ENCODE peak calls at places on chromosomes 1 and 21, in nine cellular contexts. W, U, C, T, V, K, I, Y and N are unnamed samples.

GRCh38 chr1:208412994-208413393 is 168.8 kb upstream of the PLXNA2 start:
- DNase-seq in C (no peak), U (no peak), T (no peak), V (no peak), W (no peak), K (no peak), Y (no peak), I (no peak), N (no peak)

GRCh38 chr1:85654066-85654782 is 54.0 kb downstream of the ZNHIT6 start:
- DNase-seq in I (no peak), Y (no peak), W (no peak), U (no peak), C (peak), T (no peak), K (no peak), V (no peak), N (no peak)

GRCh38 chr1:92408825-92409224 is 77.9 kb downstream of the GFI1 start:
- DNase-seq in T (no peak), Y (no peak), K (no peak), U (no peak), W (no peak), C (no peak), V (no peak), I (no peak), N (no peak)

GRCh38 chr1:14704846-14705245 is 106.4 kb downstream of the KAZN start:
- DNase-seq in W (no peak), U (no peak), I (no peak), K (no peak), V (no peak), C (peak), T (no peak), Y (no peak), N (no peak)

GRCh38 chr1:107198581-107198980 is 57.7 kb downstream of the NTNG1 start:
- DNase-seq in K (no peak), I (no peak), T (no peak), U (no peak), W (no peak), Y (no peak), C (peak), V (no peak), N (no peak)

GRCh38 chr1:159918041-159918917 is 7.0 kb downstream of the TAGLN2 start:
- DNase-seq in V (no peak), U (no peak), W (no peak), Y (no peak), I (no peak), T (no peak), C (no peak), K (no peak), N (no peak)

GRCh38 chr1:35929730-35930592 is 944 bp upstream of the AGO3 start:
- DNase-seq in W (peak), K (no peak), I (no peak), T (peak), U (peak), C (peak), V (peak), Y (peak), N (peak)

GRCh38 chr1:2636733-2637132 is 3.9 kb upstream of the MMEL1 start:
- DNase-seq in C (no peak), T (no peak), V (no peak), W (no peak), K (no peak), U (no peak), I (no peak), Y (no peak), N (no peak)

GRCh38 chr1:28123461-28123961 is 35.1 kb upstream of the EYA3 start:
- DNase-seq in I (no peak), V (no peak), K (no peak), Y (no peak), T (no peak), W (no peak), C (peak), U (no peak), N (no peak)

GRCh38 chr1:204307334-204307883 is 52.3 kb downstream of the PLEKHA6 start:
- DNase-seq in U (peak), W (peak), V (no peak), K (no peak), C (no peak), Y (peak), T (no peak), I (no peak), N (no peak)

GRCh38 chr1:22024485-22025367 is 23.3 kb downstream of the CELA3A start:
- DNase-seq in T (peak), Y (peak), V (peak), C (peak), W (peak), I (no peak), K (peak), U (no peak), N (peak)

GRCh38 chr1:224433041-224433670 is 1.4 kb downstream of the WDR26 start:
- DNase-seq in T (peak), C (no peak), V (no peak), U (peak), Y (peak), K (no peak), I (no peak), W (no peak), N (peak)

GRCh38 chr1:86957206-86957605 is 42.8 kb downstream of the HS2ST1 start:
- DNase-seq in I (no peak), C (no peak), K (no peak), W (no peak), Y (no peak), T (no peak), V (no peak), U (no peak), N (no peak)

GRCh38 chr1:198162091-198162767 is 5.4 kb downstream of the NEK7 start:
- DNase-seq in Y (no peak), V (no peak), K (no peak), T (no peak), W (no peak), C (no peak), U (no peak), I (no peak), N (no peak)

GRCh38 chr1:177219458-177220390 is 49.0 kb downstream of the BRINP2 start:
- DNase-seq in C (peak), V (no peak), Y (no peak), U (no peak), I (no peak), T (no peak), K (no peak), W (no peak), N (no peak)

GRCh38 chr1:3456449-3456963 is 2.0 kb downstream of the ARHGEF16 start:
- DNase-seq in C (no peak), Y (no peak), V (no peak), I (no peak), K (no peak), T (no peak), W (no peak), U (no peak), N (no peak)

GRCh38 chr1:152967201-152967600 is 3.2 kb upstream of the SPRR4 start:
- DNase-seq in T (no peak), C (no peak), U (no peak), W (no peak), K (no peak), Y (no peak), V (no peak), I (no peak), N (no peak)

GRCh38 chr21:42829954-42830353 is 49.4 kb downstream of the WDR4 start:
- DNase-seq in W (no peak), K (no peak), T (no peak), U (no peak), V (no peak), Y (no peak), C (no peak), I (no peak), N (no peak)

GRCh38 chr1:165476776-165477175 is 31.9 kb upstream of the RXRG start:
- DNase-seq in T (no peak), C (no peak), I (no peak), W (no peak), V (no peak), U (no peak), K (no peak), Y (no peak), N (no peak)

GRCh38 chr1:201937624-201938212 is 8.6 kb downstream of the LMOD1 start:
- DNase-seq in C (peak), I (no peak), V (no peak), Y (no peak), U (no peak), W (no peak), K (peak), T (no peak), N (no peak)

GRCh38 chr21:15557925-15558324 is 171.9 kb upstream of the USP25 start:
- DNase-seq in U (no peak), T (no peak), K (no peak), V (no peak), Y (no peak), W (no peak), C (peak), I (no peak), N (no peak)

GRCh38 chr1:151980287-151981177 is 13.1 kb downstream of the S100A10 start:
- DNase-seq in K (no peak), W (peak), V (peak), T (no peak), I (no peak), C (peak), Y (no peak), U (no peak), N (no peak)

GRCh38 chr1:95408506-95409136 is 174.6 kb downstream of the RWDD3 start:
- DNase-seq in U (no peak), K (no peak), T (no peak), W (no peak), I (no peak), C (no peak), Y (no peak), V (no peak), N (no peak)

GRCh38 chr1:152718238-152718637 is 10.3 kb downstream of the LCE4A start:
- DNase-seq in W (no peak), T (no peak), K (no peak), V (no peak), Y (no peak), I (no peak), C (no peak), U (no peak), N (no peak)

GRCh38 chr1:119816407-119816806 is 5.1 kb upstream of the REG4 start:
- DNase-seq in V (no peak), U (no peak), C (peak), Y (no peak), W (no peak), K (no peak), I (no peak), T (no peak), N (no peak)

GRCh38 chr1:226798427-226799411 is 59.6 kb upstream of the ITPKB start:
- DNase-seq in T (peak), U (no peak), Y (no peak), W (no peak), C (no peak), K (no peak), I (no peak), V (no peak), N (peak)

GRCh38 chr1:202625416-202626360 is 84.6 kb downstream of the SYT2 start:
- DNase-seq in U (no peak), I (no peak), V (peak), T (peak), W (peak), K (peak), C (peak), Y (peak), N (peak)

GRCh38 chr1:184889902-184890301 is 84.4 kb downstream of the NIBAN1 start:
- DNase-seq in K (no peak), Y (no peak), U (no peak), V (no peak), C (peak), W (no peak), I (no peak), T (no peak), N (no peak)

GRCh38 chr1:8047112-8047511 is 21.0 kb upstream of the ERRFI1 start:
- DNase-seq in Y (no peak), U (no peak), V (no peak), W (no peak), C (peak), T (no peak), K (no peak), I (no peak), N (no peak)

GRCh38 chr1:210815641-210816040 is 318.3 kb downstream of the KCNH1 start:
- DNase-seq in C (peak), W (no peak), K (no peak), T (no peak), V (no peak), I (no peak), Y (no peak), U (no peak), N (no peak)

GRCh38 chr1:147769107-147769506 is 8.7 kb upstream of the GJA5 start:
- DNase-seq in W (no peak), Y (no peak), U (no peak), K (no peak), T (no peak), V (no peak), C (no peak), I (no peak), N (no peak)

GRCh38 chr1:57307382-57307781 is 116.5 kb downstream of the DAB1 start:
- DNase-seq in C (peak), V (peak), T (peak), K (no peak), I (no peak), W (peak), Y (no peak), U (no peak), N (peak)

GRCh38 chr1:91835087-91835521 is 50.8 kb downstream of the TGFBR3 start:
- DNase-seq in C (no peak), Y (no peak), W (no peak), T (no peak), U (no peak), I (no peak), V (no peak), K (no peak), N (no peak)

GRCh38 chr1:28751315-28752056 is 14.7 kb downstream of the YTHDF2 start:
- DNase-seq in C (no peak), W (no peak), V (no peak), T (no peak), I (no peak), K (no peak), Y (no peak), U (no peak), N (no peak)

GRCh38 chr1:95247607-95248006 is 13.6 kb downstream of the RWDD3 start:
- DNase-seq in U (no peak), Y (no peak), I (no peak), K (no peak), V (peak), T (no peak), C (no peak), W (no peak), N (no peak)

GRCh38 chr1:206685256-206685748 is 597 bp downstream of the MAPKAPK2 start:
- DNase-seq in I (no peak), V (no peak), U (peak), C (peak), W (no peak), T (peak), K (no peak), Y (peak), N (peak)

GRCh38 chr1:76942549-76942948 is 75.3 kb downstream of the ST6GALNAC5 start:
- DNase-seq in W (no peak), U (no peak), K (peak), I (no peak), C (peak), V (no peak), Y (no peak), T (no peak), N (no peak)